ENCODE peak calls at places on chromosomes 3 and 15, in eight cellular contexts. K, G, P, Y, H, N, W and O are unnamed samples.

GRCh38 chr3:58864480-58864879 is 185.3 kb downstream of the CFAP20DC start:
- DNase-seq in H (no peak), N (no peak), G (no peak), P (no peak), W (no peak), Y (no peak), K (no peak), O (no peak)

GRCh38 chr3:111539351-111540331 is 2.4 kb upstream of the CD96 start:
- DNase-seq in P (peak; percentile 39), H (peak; percentile 67), N (peak; percentile 48), Y (peak; percentile 76), K (peak; percentile 55), W (peak; percentile 55), G (no peak), O (peak; percentile 41)

GRCh38 chr3:180253283-180253682 is 216.5 kb upstream of the PEX5L start:
- DNase-seq in K (peak; percentile 66), H (no peak), N (no peak), G (no peak), Y (no peak), W (no peak), P (no peak), O (no peak)

GRCh38 chr3:79253704-79254103 is 514.1 kb downstream of the ROBO1 start:
- DNase-seq in K (no peak), H (no peak), W (no peak), P (no peak), Y (no peak), N (no peak), G (no peak), O (no peak)

GRCh38 chr3:121545049-121545563 is 682 bp downstream of the POLQ start:
- DNase-seq in G (no peak), N (no peak), K (no peak), W (no peak), P (no peak), Y (no peak), H (peak; percentile 36), O (peak; percentile 59)

GRCh38 chr3:139655880-139656279 is 21.9 kb downstream of the NMNAT3 start:
- DNase-seq in Y (no peak), P (no peak), W (no peak), N (no peak), K (no peak), G (no peak), H (no peak), O (no peak)

GRCh38 chr3:123552095-123552714 is 32.6 kb downstream of the HACD2 start:
- DNase-seq in H (peak; percentile 63), G (no peak), W (no peak), K (peak; percentile 19), P (no peak), Y (no peak), N (no peak), O (peak; percentile 56)

GRCh38 chr3:137692803-137693431 is 71.2 kb upstream of the SOX14 start:
- DNase-seq in H (peak; percentile 77), G (no peak), N (peak; percentile 45), W (no peak), Y (peak; percentile 73), P (no peak), K (peak; percentile 16), O (peak; percentile 69)

GRCh38 chr15:35078221-35078915 is 6.7 kb downstream of the NANOGP8 start:
- DNase-seq in Y (peak; percentile 61), P (peak; percentile 11), H (peak; percentile 73), W (peak; percentile 20), K (peak; percentile 16), N (peak; percentile 33), G (no peak), O (peak; percentile 81)

DNA sequence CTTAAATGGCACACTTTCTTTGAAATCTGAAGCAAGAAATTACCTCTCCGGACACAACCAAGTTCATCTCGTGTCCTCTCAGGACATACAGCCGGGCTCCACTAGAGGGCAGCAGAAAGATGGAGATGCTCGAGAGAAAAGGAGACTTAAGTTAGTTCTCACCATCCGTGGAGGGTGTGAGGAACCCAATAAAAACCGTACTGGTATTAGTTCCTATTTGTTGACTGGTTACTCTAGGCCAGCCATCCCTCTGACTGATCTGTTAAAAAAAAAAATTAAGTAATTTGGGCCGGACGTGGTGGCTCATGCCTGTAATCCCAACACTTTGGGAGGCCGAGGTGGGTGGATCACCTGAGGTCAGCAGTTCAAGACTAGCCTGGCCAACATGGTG is 7.9 kb upstream of the CYP11A1 start:
- DNase-seq in N (peak; percentile 74), K (peak; percentile 79), G (peak; percentile 80), H (peak; percentile 89), W (peak; percentile 73), P (peak; percentile 69), Y (peak; percentile 93), O (peak; percentile 88)
- H3K4me3 ChIP-seq in N (no peak overlapping the region), K (no peak overlapping the region), G (no peak overlapping the region), H (no peak overlapping the region), W (no peak overlapping the region), P (peak overlapping the region; percentile 69), Y (no peak overlapping the region), O (no peak overlapping the region)

DNA sequence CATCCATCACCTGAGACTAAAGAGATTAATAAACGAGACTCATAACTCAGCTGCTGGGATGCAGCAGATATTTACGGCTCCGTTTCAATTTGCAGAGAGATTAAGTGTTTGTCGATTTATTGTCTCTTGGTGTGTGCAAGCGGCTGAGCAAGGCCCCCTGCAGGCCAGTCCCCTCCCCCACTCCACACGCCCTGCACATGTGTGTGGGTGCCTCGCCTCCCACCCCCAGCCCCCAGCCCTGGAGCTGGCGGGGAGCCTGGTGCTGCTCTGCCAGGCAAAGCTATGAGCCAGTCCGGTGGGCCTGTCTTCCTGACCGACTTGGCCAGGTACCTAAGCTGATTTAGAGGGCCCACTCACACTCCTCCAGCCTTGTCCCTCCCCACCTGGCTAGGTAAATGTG is 63.0 kb downstream of the CYP11A1 start:
- DNase-seq in K (no peak), Y (no peak), G (no peak), N (no peak), H (no peak), W (no peak), P (no peak), O (no peak)
- H3K27me3 ChIP-seq in K (no peaks in the 10 kb centered on the region), Y (no peaks in the 10 kb centered on the region), G (peaks cover 55% of the 10 kb centered on the region), N (peaks cover 15% of the 10 kb centered on the region), H (no peaks in the 10 kb centered on the region), W (no peaks in the 10 kb centered on the region), P (peaks cover 3% of the 10 kb centered on the region), O (peaks cover 23% of the 10 kb centered on the region)

DNA sequence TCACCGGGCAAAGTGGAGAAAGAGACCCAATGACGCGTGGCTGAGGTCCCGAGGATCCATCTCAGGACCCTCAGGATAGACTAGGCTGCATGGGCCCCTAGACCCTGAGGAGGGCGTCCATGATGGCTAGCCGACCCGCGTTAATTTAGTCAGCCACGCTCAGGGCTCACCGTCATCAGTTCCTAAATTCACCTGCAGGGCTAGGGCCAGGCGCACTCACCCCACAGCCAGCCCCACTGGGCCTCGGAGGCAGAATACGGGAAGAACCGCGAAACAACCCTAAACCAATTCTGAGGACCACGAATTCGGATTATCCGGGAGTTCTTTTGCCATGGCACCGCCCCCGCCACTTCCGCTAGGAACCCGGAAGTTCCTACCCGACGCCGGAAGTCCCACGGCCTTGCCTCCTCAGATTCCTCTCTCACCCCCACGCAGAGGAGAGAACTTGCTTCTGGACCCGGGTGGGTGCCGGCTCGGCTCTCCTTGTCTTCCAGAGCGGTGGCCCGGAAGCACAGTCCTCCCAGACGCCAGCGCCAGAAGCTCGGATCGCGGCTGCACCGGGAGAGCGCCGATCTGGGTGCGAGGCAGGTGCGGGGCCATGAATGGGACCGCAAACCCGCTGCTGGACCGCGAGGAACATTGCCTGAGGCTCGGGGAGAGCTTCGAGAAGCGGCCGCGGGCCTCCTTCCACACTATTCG is at the start of the genes EAF1 and METTL6:
- DNase-seq in Y (peak; percentile 92), W (peak; percentile 81), K (peak; percentile 73), G (peak; percentile 87), N (peak; percentile 65), P (peak; percentile 83), H (peak; percentile 87), O (peak; percentile 90)
- H3K36me3 ChIP-seq in Y (no peaks in the 10 kb centered on the region), W (peaks cover 6% of the 10 kb centered on the region), K (peaks cover 19% of the 10 kb centered on the region), G (no peaks in the 10 kb centered on the region), N (peaks cover 71% of the 10 kb centered on the region), P (peaks cover 33% of the 10 kb centered on the region), H (peaks cover 5% of the 10 kb centered on the region), O (peaks cover 11% of the 10 kb centered on the region)

GRCh38 chr3:42012378-42012934 is 50.6 kb upstream of the ULK4 start:
- DNase-seq in G (no peak), N (no peak), Y (no peak), P (no peak), H (no peak), K (no peak), W (peak; percentile 39), O (no peak)
- H3K4me3 ChIP-seq in G (peak overlapping the region; percentile 95), N (no peak overlapping the region), Y (no peak overlapping the region), P (peak overlapping the region; percentile 70), H (no peak overlapping the region), K (no peak overlapping the region), W (peak overlapping the region; percentile 85), O (peak overlapping the region; percentile 73)

GRCh38 chr15:69855172-69855562 is 242.6 kb downstream of the TLE3 start:
- DNase-seq in Y (no peak), G (no peak), W (no peak), P (no peak), H (no peak), K (no peak), N (no peak), O (no peak)

GRCh38 chr15:69857246-69857645 is 240.5 kb downstream of the TLE3 start:
- DNase-seq in P (no peak), G (no peak), W (no peak), H (no peak), N (no peak), K (no peak), Y (no peak), O (no peak)

GRCh38 chr15:69855601-69856000 is 242.1 kb downstream of the TLE3 start:
- DNase-seq in H (no peak), W (no peak), P (no peak), N (no peak), G (no peak), Y (no peak), K (no peak), O (no peak)

GRCh38 chr15:69860316-69860715 is 237.4 kb downstream of the TLE3 start:
- DNase-seq in K (no peak), Y (no peak), N (no peak), G (no peak), H (no peak), W (no peak), P (no peak), O (no peak)

DNA sequence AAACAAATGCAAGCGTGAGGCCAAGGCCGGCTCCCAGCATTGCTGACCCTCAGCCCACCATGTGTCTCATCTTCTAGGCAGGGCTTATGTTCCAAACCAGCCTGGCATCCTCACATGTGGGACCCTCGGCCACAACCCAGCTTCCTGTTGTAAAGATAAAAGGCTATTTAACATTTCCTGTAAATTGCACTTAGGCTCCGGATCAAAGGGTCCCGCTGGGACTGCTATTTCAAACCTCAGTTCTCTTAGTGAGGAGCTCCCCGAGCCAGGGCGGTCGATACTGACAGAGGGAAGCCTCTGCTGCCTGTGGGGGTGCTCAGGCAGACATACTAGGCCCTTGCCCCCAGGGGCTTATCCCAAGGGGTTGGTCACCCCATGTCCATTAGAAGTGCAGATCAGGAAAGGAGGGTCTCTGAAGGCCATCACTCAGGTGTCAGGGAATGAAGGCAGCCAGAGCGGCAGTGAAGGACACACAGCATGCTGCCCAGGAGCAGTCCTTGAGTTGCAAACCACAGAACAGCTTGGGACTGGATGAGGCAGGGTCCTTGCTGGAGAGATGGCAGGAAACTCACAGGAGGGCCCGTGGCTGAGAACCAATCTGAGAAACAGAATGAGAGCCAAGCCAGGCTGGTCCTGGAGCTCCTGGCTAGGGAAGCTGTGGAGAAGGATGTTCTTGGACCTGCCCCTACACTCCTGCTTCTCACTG is 239.9 kb downstream of the TLE3 start:
- DNase-seq in W (no peak), N (no peak), H (peak; percentile 75), K (no peak), G (no peak), P (no peak), Y (no peak), O (no peak)
- H3K27me3 ChIP-seq in W (no peaks in the 10 kb centered on the region), N (peaks cover 20% of the 10 kb centered on the region), H (no peaks in the 10 kb centered on the region), K (peaks cover 2% of the 10 kb centered on the region), G (no peaks in the 10 kb centered on the region), P (no peaks in the 10 kb centered on the region), Y (no peaks in the 10 kb centered on the region), O (no peaks in the 10 kb centered on the region)